ENCODE peak calls at places on chromosomes 5 and 9, in ten cellular contexts. G is activated T-cell treated with anti-CD3 and anti-CD28 coated beads for 1 hour; A is suprapubic skin; S is stimulated activated CD8-positive, alpha-beta memory T cell treated with anti-CD3 and anti-CD28 coated beads, Interleukin-4, amount 100 ng/mL, for 24 hours; Y is lower lobe of right lung; F is activated CD4-positive, alpha-beta T cell treated with anti-CD3 and anti-CD28 coated beads, Interleukin-2, amount 10 ng/mL, durations not matched to agents 7 days and 5 days; V is NCI-H748 treated with DMSO at 0.1 percent for 48 hours; P is ureter; R is amniotic stem cell; D is AG04449. W is an unnamed sample.

GRCh38 chr9:70410368-70410767 is 4.1 kb downstream of the KLF9 start:
- DNase-seq in G (no peak), S (no peak), P (no peak), Y (no peak), D (no peak), V (no peak), F (no peak), R (no peak), A (peak; percentile 26), W (no peak)

GRCh38 chr5:33370135-33370472 is 70.7 kb upstream of the TARS1 start:
- DNase-seq in A (no peak), V (no peak), D (peak; percentile 93), S (no peak), P (no peak), R (peak; percentile 52), G (no peak), Y (no peak), F (no peak), W (no peak)

GRCh38 chr9:86352440-86353106 is 1.6 kb downstream of the TUT7 start:
- DNase-seq in A (no peak), F (peak; percentile 36), D (no peak), V (no peak), S (no peak), Y (no peak), G (no peak), P (no peak), R (no peak), W (no peak)

GRCh38 chr5:33612386-33612785 is 171.6 kb downstream of the TARS1 start:
- DNase-seq in S (no peak), R (no peak), A (no peak), G (no peak), F (no peak), D (peak; percentile 12), Y (no peak), V (no peak), P (no peak), W (no peak)

GRCh38 chr5:127515693-127516440 is 1.6 kb upstream of the PRRC1 start:
- DNase-seq in F (no peak), P (no peak), V (peak; percentile 80), D (no peak), G (no peak), Y (no peak), S (no peak), A (no peak), R (no peak), W (no peak)

GRCh38 chr5:102911973-102912372 is 156.9 kb downstream of the PAM start:
- DNase-seq in V (no peak), R (peak; percentile 38), Y (no peak), A (no peak), P (no peak), S (no peak), G (no peak), D (peak; percentile 17), F (no peak), W (no peak)

GRCh38 chr5:375921-376871 is 54.7 kb downstream of the AHRR start:
- DNase-seq in A (peak; percentile 77), Y (no peak), P (peak; percentile 41), G (no peak), S (no peak), V (no peak), F (peak; percentile 5), R (no peak), D (no peak), W (no peak)

GRCh38 chr5:173707392-173707791 is 90.9 kb upstream of the BOD1 start:
- DNase-seq in V (no peak), R (no peak), Y (no peak), S (no peak), F (no peak), D (peak; percentile 28), A (no peak), G (no peak), P (peak; percentile 51), W (no peak)

GRCh38 chr5:53099546-53099945 is 10.0 kb downstream of the MOCS2 start:
- DNase-seq in P (no peak), D (peak; percentile 56), G (no peak), Y (no peak), V (no peak), A (no peak), F (no peak), S (no peak), R (no peak), W (no peak)

GRCh38 chr5:180799194-180799593 is 3.4 kb downstream of the MGAT1 start:
- DNase-seq in A (no peak), R (no peak), Y (no peak), F (no peak), S (no peak), V (no peak), P (peak; percentile 40), D (no peak), G (no peak), W (no peak)

GRCh38 chr5:168929656-168930055 is 350.5 kb upstream of the PANK3 start:
- DNase-seq in D (no peak), R (no peak), V (no peak), A (no peak), Y (no peak), S (no peak), F (no peak), G (no peak), P (no peak), W (no peak)

GRCh38 chr5:128121679-128122078 is 38.1 kb downstream of the SLC12A2 start:
- DNase-seq in F (no peak), R (no peak), G (no peak), V (no peak), S (no peak), P (no peak), D (no peak), Y (peak; percentile 44), A (no peak), W (no peak)

GRCh38 chr9:32430720-32431119 is 46.3 kb downstream of the ACO1 start:
- DNase-seq in R (peak; percentile 13), F (no peak), V (no peak), Y (no peak), P (no peak), D (no peak), A (no peak), S (no peak), G (no peak), W (no peak)

GRCh38 chr5:89723907-89724306 is 685.6 kb downstream of the CETN3 start:
- DNase-seq in Y (no peak), S (no peak), D (no peak), P (no peak), G (no peak), R (no peak), A (no peak), V (no peak), F (no peak), W (no peak)

GRCh38 chr5:55926476-55926875 is 68.3 kb downstream of the IL6ST start:
- DNase-seq in A (no peak), P (no peak), Y (no peak), D (no peak), V (no peak), S (no peak), G (no peak), R (no peak), F (no peak), W (no peak)